ENCODE peak calls at places on chromosomes 13 and 19, in four cellular contexts. J is cardiac muscle cell, B is glutamatergic neuron, X is activated B cell treated with CpG ODN at 0.5 μM for 24 hours. F is an unnamed sample.

GRCh38 chr13:26656919-26657318 is 99.4 kb downstream of the WASF3 start:
- DNase-seq in J (peak), B (no peak), X (no peak), F (no peak)

GRCh38 chr13:111302045-111302722 is 18.3 kb upstream of the TEX29 start:
- DNase-seq in J (no peak), B (no peak), X (no peak), F (no peak)

GRCh38 chr13:19742651-19743050 is 40.1 kb downstream of the PSPC1 start:
- DNase-seq in J (no peak), B (no peak), X (no peak), F (no peak)

GRCh38 chr19:40414536-40415535 is 1.7 kb upstream of the PRX start:
- DNase-seq in J (no peak), B (no peak), X (no peak), F (no peak)

GRCh38 chr19:524062-524674 is 7.4 kb upstream of the CDC34 start:
- DNase-seq in J (no peak), B (peak), X (no peak), F (peak)

GRCh38 chr13:48163066-48163465 is 68.2 kb upstream of the MED4 start:
- DNase-seq in J (no peak), B (no peak), X (no peak), F (no peak)

GRCh38 chr19:48999481-49000325 is 6.0 kb downstream of the RUVBL2 start:
- DNase-seq in J (peak), B (peak), X (peak), F (no peak)

GRCh38 chr13:48858523-48858922 is 117.2 kb upstream of the FNDC3A start:
- DNase-seq in J (no peak), B (no peak), X (no peak), F (no peak)

GRCh38 chr19:18128044-18128443 is 24.9 kb upstream of the PIK3R2 start:
- DNase-seq in J (no peak), B (no peak), X (no peak), F (no peak)

GRCh38 chr13:50676602-50677001 is 166.9 kb downstream of the DLEU7 start:
- DNase-seq in J (no peak), B (no peak), X (no peak), F (no peak)

GRCh38 chr19:11528551-11529341 is at the start of gene ECSIT:
- DNase-seq in J (peak), B (peak), X (peak), F (peak)

GRCh38 chr19:956747-957451 is 27.2 kb upstream of the WDR18 start:
- DNase-seq in J (peak), B (peak), X (no peak), F (no peak)

GRCh38 chr13:33258437-33259193 is 26.9 kb downstream of the STARD13 start:
- DNase-seq in J (no peak), B (no peak), X (no peak), F (no peak)

GRCh38 chr19:4208385-4209094 is 20.8 kb upstream of the EBI3 start:
- DNase-seq in J (no peak), B (no peak), X (no peak), F (no peak)

GRCh38 chr19:2602391-2603181 is 99.9 kb downstream of the GNG7 start:
- DNase-seq in J (peak), B (peak), X (no peak), F (peak)

GRCh38 chr13:49086711-49087110 is 111.0 kb downstream of the FNDC3A start:
- DNase-seq in J (no peak), B (no peak), X (no peak), F (no peak)

GRCh38 chr19:38015216-38015615 is 108.2 kb downstream of the SIPA1L3 start:
- DNase-seq in J (no peak), B (no peak), X (no peak), F (no peak)

GRCh38 chr19:55241935-55242464 is 13.4 kb upstream of the TMEM86B start:
- DNase-seq in J (no peak), B (no peak), X (no peak), F (no peak)

GRCh38 chr13:42652642-42653415 is 78.9 kb downstream of the TNFSF11 start:
- DNase-seq in J (no peak), B (no peak), X (no peak), F (no peak)

F was measured in upper lobe of left lung.